ENCODE peak calls at places on chromosomes 5 and 9, in nine cellular contexts. One of them, this sample, is unnamed.

GRCh38 chr9:8364021-8364782 is 564.6 kb upstream of the DMAC1 start:
- DNase-seq in WERI-Rb-1: no peak
- DNase-seq in gastrocnemius medialis: no peak
- DNase-seq in breast epithelium: no peak
- DNase-seq in A673: no peak
- DNase-seq in sigmoid colon: no peak
- DNase-seq in endodermal cell: no peak
- DNase-seq in transverse colon: no peak
- DNase-seq in neuronal stem cell: no peak
- DNase-seq in this sample: no peak

GRCh38 chr5:127558273-127558672 is 40.8 kb downstream of the PRRC1 start:
- DNase-seq in A673: no peak
- DNase-seq in breast epithelium: no peak
- DNase-seq in WERI-Rb-1: no peak
- DNase-seq in endodermal cell: no peak
- DNase-seq in neuronal stem cell: no peak
- DNase-seq in transverse colon: no peak
- DNase-seq in gastrocnemius medialis: no peak
- DNase-seq in sigmoid colon: no peak
- DNase-seq in this sample: no peak

GRCh38 chr9:135989722-135990467 is 28.7 kb upstream of the UBAC1 start:
- DNase-seq in sigmoid colon: no peak
- DNase-seq in neuronal stem cell: no peak
- DNase-seq in transverse colon: no peak
- DNase-seq in gastrocnemius medialis: no peak
- DNase-seq in WERI-Rb-1: no peak
- DNase-seq in endodermal cell: no peak
- DNase-seq in breast epithelium: no peak
- DNase-seq in A673: peak; percentile 76
- DNase-seq in this sample: no peak

GRCh38 chr9:128191406-128192046 is at the start of gene CIZ1:
- DNase-seq in transverse colon: peak; percentile 85
- DNase-seq in endodermal cell: peak; percentile 89
- DNase-seq in neuronal stem cell: peak; percentile 79
- DNase-seq in breast epithelium: peak; percentile 62
- DNase-seq in gastrocnemius medialis: peak; percentile 74
- DNase-seq in WERI-Rb-1: peak; percentile 83
- DNase-seq in sigmoid colon: peak; percentile 90
- DNase-seq in A673: peak; percentile 84
- DNase-seq in this sample: peak; percentile 89

GRCh38 chr9:85871008-85871407 is 69.9 kb upstream of the NAA35 start:
- DNase-seq in sigmoid colon: no peak
- DNase-seq in WERI-Rb-1: no peak
- DNase-seq in gastrocnemius medialis: no peak
- DNase-seq in neuronal stem cell: no peak
- DNase-seq in transverse colon: no peak
- DNase-seq in endodermal cell: no peak
- DNase-seq in breast epithelium: no peak
- DNase-seq in A673: peak; percentile 17
- DNase-seq in this sample: no peak

GRCh38 chr9:88322906-88323566 is 65.2 kb upstream of the SPIN1 start:
- DNase-seq in breast epithelium: no peak
- DNase-seq in neuronal stem cell: no peak
- DNase-seq in sigmoid colon: peak; percentile 4
- DNase-seq in gastrocnemius medialis: no peak
- DNase-seq in transverse colon: peak; percentile 26
- DNase-seq in A673: no peak
- DNase-seq in WERI-Rb-1: no peak
- DNase-seq in endodermal cell: no peak
- DNase-seq in this sample: no peak

GRCh38 chr5:159504857-159505304 is 174.6 kb upstream of the IL12B start:
- DNase-seq in endodermal cell: no peak
- DNase-seq in WERI-Rb-1: no peak
- DNase-seq in A673: no peak
- DNase-seq in transverse colon: no peak
- DNase-seq in sigmoid colon: peak; percentile 67
- DNase-seq in breast epithelium: no peak
- DNase-seq in gastrocnemius medialis: no peak
- DNase-seq in neuronal stem cell: no peak
- DNase-seq in this sample: no peak

GRCh38 chr9:137717776-137718327 is 99.0 kb downstream of the EHMT1 start:
- DNase-seq in transverse colon: no peak
- DNase-seq in A673: no peak
- DNase-seq in breast epithelium: no peak
- DNase-seq in endodermal cell: no peak
- DNase-seq in neuronal stem cell: no peak
- DNase-seq in sigmoid colon: no peak
- DNase-seq in gastrocnemius medialis: no peak
- DNase-seq in WERI-Rb-1: no peak
- DNase-seq in this sample: no peak

GRCh38 chr9:37508135-37508833 is 22.5 kb downstream of the POLR1E start:
- DNase-seq in neuronal stem cell: no peak
- DNase-seq in endodermal cell: no peak
- DNase-seq in sigmoid colon: no peak
- DNase-seq in transverse colon: no peak
- DNase-seq in A673: no peak
- DNase-seq in gastrocnemius medialis: no peak
- DNase-seq in breast epithelium: no peak
- DNase-seq in WERI-Rb-1: no peak
- DNase-seq in this sample: no peak

GRCh38 chr5:64331597-64332277 is 166.1 kb downstream of the RNF180 start:
- DNase-seq in WERI-Rb-1: no peak
- DNase-seq in gastrocnemius medialis: peak; percentile 88
- DNase-seq in sigmoid colon: peak; percentile 56
- DNase-seq in A673: no peak
- DNase-seq in breast epithelium: peak; percentile 56
- DNase-seq in neuronal stem cell: no peak
- DNase-seq in transverse colon: no peak
- DNase-seq in endodermal cell: no peak
- DNase-seq in this sample: no peak

GRCh38 chr5:88979244-88979643 is 96.3 kb upstream of the MEF2C start:
- DNase-seq in sigmoid colon: no peak
- DNase-seq in transverse colon: no peak
- DNase-seq in WERI-Rb-1: no peak
- DNase-seq in neuronal stem cell: no peak
- DNase-seq in breast epithelium: no peak
- DNase-seq in A673: peak; percentile 93
- DNase-seq in gastrocnemius medialis: no peak
- DNase-seq in endodermal cell: no peak
- DNase-seq in this sample: no peak

GRCh38 chr9:129258124-129258822 is 80.2 kb upstream of the IER5L start:
- DNase-seq in transverse colon: peak; percentile 81
- DNase-seq in endodermal cell: peak; percentile 98
- DNase-seq in neuronal stem cell: peak; percentile 94
- DNase-seq in gastrocnemius medialis: peak; percentile 79
- DNase-seq in WERI-Rb-1: no peak
- DNase-seq in sigmoid colon: peak; percentile 95
- DNase-seq in A673: peak; percentile 97
- DNase-seq in breast epithelium: peak; percentile 92
- DNase-seq in this sample: peak; percentile 93

GRCh38 chr5:172439785-172440480 is 14.4 kb downstream of the SH3PXD2B start:
- DNase-seq in A673: no peak
- DNase-seq in transverse colon: no peak
- DNase-seq in neuronal stem cell: no peak
- DNase-seq in WERI-Rb-1: no peak
- DNase-seq in sigmoid colon: peak; percentile 82
- DNase-seq in gastrocnemius medialis: no peak
- DNase-seq in breast epithelium: no peak
- DNase-seq in endodermal cell: no peak
- DNase-seq in this sample: peak; percentile 80

GRCh38 chr9:88786291-88787054 is 204.8 kb upstream of the S1PR3 start:
- DNase-seq in sigmoid colon: no peak
- DNase-seq in WERI-Rb-1: no peak
- DNase-seq in A673: no peak
- DNase-seq in endodermal cell: no peak
- DNase-seq in breast epithelium: no peak
- DNase-seq in transverse colon: no peak
- DNase-seq in gastrocnemius medialis: no peak
- DNase-seq in neuronal stem cell: no peak
- DNase-seq in this sample: no peak

GRCh38 chr5:181173027-181173419 is 25.6 kb downstream of the OR2V2 start:
- DNase-seq in transverse colon: no peak
- DNase-seq in breast epithelium: no peak
- DNase-seq in sigmoid colon: no peak
- DNase-seq in neuronal stem cell: no peak
- DNase-seq in gastrocnemius medialis: no peak
- DNase-seq in endodermal cell: no peak
- DNase-seq in WERI-Rb-1: no peak
- DNase-seq in A673: no peak
- DNase-seq in this sample: no peak

GRCh38 chr5:111135946-111136345 is 43.8 kb downstream of the WDR36 start:
- DNase-seq in endodermal cell: no peak
- DNase-seq in neuronal stem cell: no peak
- DNase-seq in sigmoid colon: no peak
- DNase-seq in WERI-Rb-1: no peak
- DNase-seq in gastrocnemius medialis: no peak
- DNase-seq in transverse colon: no peak
- DNase-seq in breast epithelium: no peak
- DNase-seq in A673: peak; percentile 22
- DNase-seq in this sample: no peak

DNA sequence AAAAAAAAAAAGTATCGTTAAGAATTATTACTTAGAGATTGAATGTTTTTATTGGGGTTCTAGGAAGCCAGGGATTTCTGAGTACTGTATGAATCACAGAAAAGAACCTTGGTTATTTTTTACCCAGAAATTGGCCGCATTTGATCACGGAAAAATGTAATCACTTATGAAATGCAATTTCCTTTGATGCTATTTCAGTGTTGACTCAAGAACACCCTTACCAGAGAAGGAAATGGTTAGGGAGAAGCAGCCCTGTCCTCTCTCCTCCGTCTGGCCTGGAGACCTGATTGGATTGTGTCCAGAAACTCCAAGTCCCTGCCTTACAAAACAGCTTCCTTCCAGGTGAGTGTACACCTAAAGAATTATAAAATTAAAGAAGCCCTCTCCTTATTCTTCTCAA is 116.7 kb downstream of the MED10 start:
- DNase-seq in transverse colon: no peak
- DNase-seq in WERI-Rb-1: no peak
- DNase-seq in endodermal cell: no peak
- DNase-seq in gastrocnemius medialis: no peak
- DNase-seq in sigmoid colon: no peak
- DNase-seq in breast epithelium: no peak
- DNase-seq in A673: no peak
- DNase-seq in neuronal stem cell: no peak
- DNase-seq in this sample: peak; percentile 31
- H3K4me3 ChIP-seq in transverse colon: no peak overlapping the region
- H3K4me3 ChIP-seq in WERI-Rb-1: no peak overlapping the region
- H3K4me3 ChIP-seq in endodermal cell: no peak overlapping the region
- H3K4me3 ChIP-seq in gastrocnemius medialis: no peak overlapping the region
- H3K4me3 ChIP-seq in sigmoid colon: no peak overlapping the region
- H3K4me3 ChIP-seq in breast epithelium: no peak overlapping the region
- H3K4me3 ChIP-seq in A673: no peak overlapping the region
- H3K4me3 ChIP-seq in neuronal stem cell: no peak overlapping the region
- H3K4me3 ChIP-seq in this sample: no peak overlapping the region

GRCh38 chr9:105710638-105711037 is 16.3 kb downstream of the TMEM38B start:
- DNase-seq in breast epithelium: no peak
- DNase-seq in neuronal stem cell: no peak
- DNase-seq in A673: no peak
- DNase-seq in WERI-Rb-1: no peak
- DNase-seq in gastrocnemius medialis: peak; percentile 46
- DNase-seq in transverse colon: no peak
- DNase-seq in endodermal cell: no peak
- DNase-seq in sigmoid colon: no peak
- DNase-seq in this sample: no peak
- H3K27ac ChIP-seq in breast epithelium: no peak overlapping the region
- H3K27ac ChIP-seq in neuronal stem cell: no peak overlapping the region
- H3K27ac ChIP-seq in A673: no peak overlapping the region
- H3K27ac ChIP-seq in WERI-Rb-1: no peak overlapping the region
- H3K27ac ChIP-seq in gastrocnemius medialis: peak overlapping the region; percentile 84
- H3K27ac ChIP-seq in transverse colon: no peak overlapping the region
- H3K27ac ChIP-seq in endodermal cell: no peak overlapping the region
- H3K27ac ChIP-seq in sigmoid colon: no peak overlapping the region
- H3K27ac ChIP-seq in this sample: no peak overlapping the region

DNA sequence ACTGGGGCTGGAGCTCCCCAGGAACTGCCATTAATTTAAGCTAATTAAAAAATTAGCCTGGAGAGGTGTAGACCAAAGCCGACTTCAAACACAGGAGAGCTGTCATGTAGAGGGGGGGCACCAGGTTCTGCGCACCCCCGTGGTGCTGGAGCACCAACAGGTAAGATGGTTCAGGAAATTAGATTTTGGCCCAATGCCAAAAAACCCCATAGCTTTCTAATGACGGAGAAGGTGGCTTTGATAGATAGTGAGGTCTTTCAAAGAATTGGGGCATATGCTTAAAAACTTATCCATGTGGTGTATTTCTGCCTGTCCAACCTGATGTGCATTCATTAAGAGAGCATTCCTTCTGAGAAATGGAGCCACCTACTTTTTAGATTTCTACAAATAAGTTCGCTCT is 203.9 kb downstream of the GABBR2 start:
- DNase-seq in neuronal stem cell: no peak
- DNase-seq in WERI-Rb-1: no peak
- DNase-seq in breast epithelium: no peak
- DNase-seq in endodermal cell: no peak
- DNase-seq in sigmoid colon: no peak
- DNase-seq in transverse colon: no peak
- DNase-seq in A673: no peak
- DNase-seq in gastrocnemius medialis: no peak
- DNase-seq in this sample: no peak
- H3K4me3 ChIP-seq in neuronal stem cell: no peak overlapping the region
- H3K4me3 ChIP-seq in WERI-Rb-1: no peak overlapping the region
- H3K4me3 ChIP-seq in breast epithelium: no peak overlapping the region
- H3K4me3 ChIP-seq in endodermal cell: no peak overlapping the region
- H3K4me3 ChIP-seq in sigmoid colon: no peak overlapping the region
- H3K4me3 ChIP-seq in transverse colon: no peak overlapping the region
- H3K4me3 ChIP-seq in A673: no peak overlapping the region
- H3K4me3 ChIP-seq in gastrocnemius medialis: no peak overlapping the region
- H3K4me3 ChIP-seq in this sample: no peak overlapping the region

GRCh38 chr9:131608469-131609115 is 63.3 kb downstream of the PRRT1B start:
- DNase-seq in A673: no peak
- DNase-seq in sigmoid colon: peak; percentile 93
- DNase-seq in WERI-Rb-1: no peak
- DNase-seq in breast epithelium: peak; percentile 90
- DNase-seq in transverse colon: peak; percentile 44
- DNase-seq in endodermal cell: peak; percentile 91
- DNase-seq in neuronal stem cell: peak; percentile 52
- DNase-seq in gastrocnemius medialis: peak; percentile 93
- DNase-seq in this sample: peak; percentile 36

GRCh38 chr9:131612851-131613250 is 67.5 kb downstream of the PRRT1B start:
- DNase-seq in breast epithelium: no peak
- DNase-seq in gastrocnemius medialis: no peak
- DNase-seq in endodermal cell: peak; percentile 72
- DNase-seq in sigmoid colon: no peak
- DNase-seq in neuronal stem cell: no peak
- DNase-seq in A673: no peak
- DNase-seq in WERI-Rb-1: no peak
- DNase-seq in transverse colon: no peak
- DNase-seq in this sample: no peak

GRCh38 chr9:131609116-131609830 is 64.0 kb downstream of the PRRT1B start:
- DNase-seq in transverse colon: no peak
- DNase-seq in A673: no peak
- DNase-seq in gastrocnemius medialis: no peak
- DNase-seq in endodermal cell: peak; percentile 60
- DNase-seq in WERI-Rb-1: no peak
- DNase-seq in breast epithelium: peak; percentile 68
- DNase-seq in neuronal stem cell: no peak
- DNase-seq in sigmoid colon: peak; percentile 89
- DNase-seq in this sample: no peak

GRCh38 chr9:131611586-131611985 is 66.3 kb downstream of the PRRT1B start:
- DNase-seq in A673: no peak
- DNase-seq in WERI-Rb-1: no peak
- DNase-seq in sigmoid colon: no peak
- DNase-seq in transverse colon: no peak
- DNase-seq in breast epithelium: no peak
- DNase-seq in endodermal cell: no peak
- DNase-seq in gastrocnemius medialis: no peak
- DNase-seq in neuronal stem cell: no peak
- DNase-seq in this sample: no peak

GRCh38 chr9:131610231-131610761 is 65.0 kb downstream of the PRRT1B start:
- DNase-seq in neuronal stem cell: no peak
- DNase-seq in endodermal cell: peak; percentile 30
- DNase-seq in breast epithelium: peak; percentile 55
- DNase-seq in sigmoid colon: peak; percentile 84
- DNase-seq in A673: no peak
- DNase-seq in transverse colon: no peak
- DNase-seq in WERI-Rb-1: no peak
- DNase-seq in gastrocnemius medialis: peak; percentile 65
- DNase-seq in this sample: peak; percentile 80
- H3K27ac ChIP-seq in neuronal stem cell: peak overlapping the region; percentile 13
- H3K27ac ChIP-seq in endodermal cell: no peak overlapping the region
- H3K27ac ChIP-seq in breast epithelium: peak overlapping the region; percentile 82
- H3K27ac ChIP-seq in sigmoid colon: peak overlapping the region; percentile 84
- H3K27ac ChIP-seq in A673: no peak overlapping the region
- H3K27ac ChIP-seq in transverse colon: peak overlapping the region; percentile 83
- H3K27ac ChIP-seq in WERI-Rb-1: peak overlapping the region; percentile 26
- H3K27ac ChIP-seq in gastrocnemius medialis: peak overlapping the region; percentile 88
- H3K27ac ChIP-seq in this sample: peak overlapping the region; percentile 91